ENCODE peak calls at places on chromosomes 13 and 19, in five cellular contexts. H is H9, N is mesenchymal stem cell, W is H1, D is IMR-90. U is an unnamed sample.

GRCh38 chr13:49749852-49750251 is 42.6 kb downstream of the KPNA3 start:
- DNase-seq in H (no peak), D (peak; percentile 63), N (peak; percentile 65), W (no peak), U (no peak)

GRCh38 chr19:19816679-19817078 is 4.9 kb downstream of the ZNF506 start:
- DNase-seq in H (no peak), W (no peak), D (no peak), N (no peak), U (no peak)

GRCh38 chr13:27691207-27691606 is 69.5 kb downstream of the POLR1D start:
- DNase-seq in N (no peak), W (no peak), D (no peak), H (no peak), U (no peak)

GRCh38 chr13:39634956-39635355 is 20.5 kb upstream of the COG6 start:
- DNase-seq in W (no peak), D (no peak), N (no peak), H (no peak), U (no peak)

GRCh38 chr19:49340069-49340864 is 5.1 kb downstream of the CD37 start:
- DNase-seq in N (no peak), D (no peak), H (peak; percentile 82), W (no peak), U (no peak)

GRCh38 chr13:24313449-24313848 is 4.1 kb downstream of the C1QTNF9 start:
- DNase-seq in D (peak; percentile 9), N (no peak), H (no peak), W (no peak), U (no peak)

GRCh38 chr13:90686438-90686837 is 661.0 kb upstream of the MIR17HG start:
- DNase-seq in H (no peak), N (peak; percentile 44), W (no peak), D (peak; percentile 65), U (no peak)

GRCh38 chr13:65342938-65343337 is 1887.2 kb downstream of the PCDH9 start:
- DNase-seq in H (no peak), D (peak; percentile 11), W (no peak), N (peak; percentile 59), U (no peak)

GRCh38 chr19:6018786-6019185 is 40.8 kb upstream of the RANBP3 start:
- DNase-seq in W (peak; percentile 25), N (no peak), D (no peak), H (peak; percentile 83), U (no peak)

GRCh38 chr19:3058009-3058820 is 4.1 kb downstream of the TLE5 start:
- DNase-seq in N (no peak), H (no peak), W (no peak), D (no peak), U (no peak)

GRCh38 chr13:30802953-30803478 is 67.7 kb downstream of the ALOX5AP start:
- DNase-seq in W (peak; percentile 56), D (peak; percentile 70), H (peak; percentile 87), N (peak; percentile 81), U (peak; percentile 63)

GRCh38 chr13:51246411-51247298 is 24.5 kb downstream of the FAM124A start:
- DNase-seq in W (no peak), H (no peak), N (no peak), D (no peak), U (no peak)

GRCh38 chr19:7792286-7792685 is 29.2 kb downstream of the CLEC4M start:
- DNase-seq in N (peak; percentile 40), H (no peak), D (peak; percentile 51), W (no peak), U (no peak)

GRCh38 chr13:27643334-27644158 is 21.9 kb downstream of the POLR1D start:
- DNase-seq in D (no peak), N (no peak), H (no peak), W (no peak), U (no peak)

GRCh38 chr19:10760268-10760944 is 42.5 kb downstream of the DNM2 start:
- DNase-seq in D (no peak), H (no peak), N (peak; percentile 49), W (no peak), U (no peak)

GRCh38 chr19:55352746-55353145 is 1.8 kb downstream of the COX6B2 start:
- DNase-seq in H (no peak), D (no peak), N (no peak), W (no peak), U (no peak)

GRCh38 chr13:78960881-78961280 is 301.9 kb upstream of the OBI1 start:
- DNase-seq in N (no peak), D (no peak), H (peak; percentile 24), W (no peak), U (no peak)

GRCh38 chr19:18483119-18483518 is 38.8 kb downstream of the ELL start:
- DNase-seq in W (no peak), H (no peak), N (no peak), D (no peak), U (no peak)

GRCh38 chr13:86914757-86915156 is 756.4 kb upstream of the SLITRK5 start:
- DNase-seq in W (no peak), D (no peak), N (no peak), H (no peak), U (no peak)

GRCh38 chr13:24706886-24707585 is 26.8 kb downstream of the ATP12A start:
- DNase-seq in D (no peak), H (no peak), W (no peak), N (no peak), U (no peak)

GRCh38 chr13:111213964-111214726 is 99.0 kb downstream of the ARHGEF7 start:
- DNase-seq in N (no peak), W (no peak), H (no peak), D (no peak), U (no peak)

GRCh38 chr19:16143399-16144215 is at the start of gene HSH2D:
- DNase-seq in H (peak; percentile 93), W (peak; percentile 63), D (no peak), N (no peak), U (no peak)

GRCh38 chr19:37979547-37980082 is 72.6 kb downstream of the SIPA1L3 start:
- DNase-seq in D (no peak), W (no peak), N (no peak), H (no peak), U (no peak)

GRCh38 chr13:37561031-37561430 is 37.5 kb downstream of the POSTN start:
- DNase-seq in D (peak; percentile 0), H (no peak), W (no peak), N (no peak), U (no peak)

GRCh38 chr13:110055089-110055488 is 251.9 kb downstream of the COL4A1 start:
- DNase-seq in N (peak; percentile 25), D (peak; percentile 18), W (no peak), H (no peak), U (no peak)

GRCh38 chr19:45576682-45577081 is 7.9 kb downstream of the OPA3 start:
- DNase-seq in H (no peak), D (no peak), N (no peak), W (no peak), U (no peak)

GRCh38 chr19:45973564-45974338 is at the start of gene NOVA2:
- DNase-seq in W (peak; percentile 83), N (peak; percentile 52), D (peak; percentile 36), H (peak; percentile 96), U (peak; percentile 89)

GRCh38 chr19:34335914-34336313 is 29.1 kb upstream of the GPI start:
- DNase-seq in W (no peak), D (no peak), N (no peak), H (no peak), U (no peak)

GRCh38 chr13:32737111-32737571 is 150.9 kb downstream of the PDS5B start:
- DNase-seq in D (no peak), N (peak; percentile 48), W (no peak), H (no peak), U (no peak)
- H3K27ac ChIP-seq in D (no peak overlapping the region), N (peak overlapping the region; percentile 97), W (no peak overlapping the region), H (no peak overlapping the region), U (no peak overlapping the region)

GRCh38 chr13:83819156-83819555 is 63.1 kb downstream of the SLITRK1 start:
- DNase-seq in N (no peak), W (no peak), H (no peak), D (no peak), U (no peak)
- H2AFZ ChIP-seq in N (no peak overlapping the region), W (no peak overlapping the region), H (no peak overlapping the region), D (no peak overlapping the region), U (peak overlapping the region; percentile 24)

GRCh38 chr13:80483157-80483556 is 142.2 kb upstream of the SPRY2 start:
- DNase-seq in N (no peak), H (no peak), D (no peak), W (no peak), U (no peak)
- H2BK15ac ChIP-seq in N (no peak overlapping the region), H (no peak overlapping the region), D (no peak overlapping the region), W (no peak overlapping the region), U (no peak overlapping the region)

GRCh38 chr13:113801289-113801961 is 42.4 kb downstream of the TMEM255B start:
- DNase-seq in H (no peak), N (no peak), W (no peak), D (no peak), U (no peak)

GRCh38 chr13:113802090-113802531 is 43.1 kb downstream of the TMEM255B start:
- DNase-seq in N (peak; percentile 83), D (peak; percentile 72), H (peak; percentile 85), W (no peak), U (peak; percentile 30)

GRCh38 chr13:113804017-113804702 is 45.1 kb downstream of the TMEM255B start:
- DNase-seq in D (no peak), N (no peak), W (no peak), H (no peak), U (no peak)

GRCh38 chr13:113803409-113804016 is 44.5 kb downstream of the TMEM255B start:
- DNase-seq in D (no peak), N (no peak), H (no peak), W (no peak), U (no peak)

DNA sequence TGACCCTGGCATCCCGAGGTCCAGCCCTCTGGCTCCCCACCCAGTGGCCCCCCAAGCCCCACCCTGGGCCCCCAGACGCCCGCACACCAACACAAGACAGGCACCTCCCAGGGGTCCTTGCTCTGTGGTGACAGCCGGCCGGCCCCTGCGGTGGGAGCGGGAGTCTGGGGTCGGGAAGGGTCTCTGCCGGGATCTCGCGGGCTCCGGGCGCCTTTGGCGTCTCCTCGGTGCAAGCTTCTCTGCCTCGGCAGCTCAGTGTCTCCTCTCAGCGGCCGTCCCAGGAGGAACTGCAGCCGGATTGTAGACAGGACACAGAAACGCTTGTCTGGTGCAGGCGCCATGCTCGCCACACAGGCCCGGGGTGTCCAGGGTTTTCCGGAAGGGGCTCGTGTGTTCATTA is 43.7 kb downstream of the TMEM255B start:
- DNase-seq in N (no peak), W (no peak), D (no peak), H (no peak), U (no peak)
- H3K27ac ChIP-seq in N (no peak overlapping the region), W (no peak overlapping the region), D (no peak overlapping the region), H (no peak overlapping the region), U (no peak overlapping the region)

DNA sequence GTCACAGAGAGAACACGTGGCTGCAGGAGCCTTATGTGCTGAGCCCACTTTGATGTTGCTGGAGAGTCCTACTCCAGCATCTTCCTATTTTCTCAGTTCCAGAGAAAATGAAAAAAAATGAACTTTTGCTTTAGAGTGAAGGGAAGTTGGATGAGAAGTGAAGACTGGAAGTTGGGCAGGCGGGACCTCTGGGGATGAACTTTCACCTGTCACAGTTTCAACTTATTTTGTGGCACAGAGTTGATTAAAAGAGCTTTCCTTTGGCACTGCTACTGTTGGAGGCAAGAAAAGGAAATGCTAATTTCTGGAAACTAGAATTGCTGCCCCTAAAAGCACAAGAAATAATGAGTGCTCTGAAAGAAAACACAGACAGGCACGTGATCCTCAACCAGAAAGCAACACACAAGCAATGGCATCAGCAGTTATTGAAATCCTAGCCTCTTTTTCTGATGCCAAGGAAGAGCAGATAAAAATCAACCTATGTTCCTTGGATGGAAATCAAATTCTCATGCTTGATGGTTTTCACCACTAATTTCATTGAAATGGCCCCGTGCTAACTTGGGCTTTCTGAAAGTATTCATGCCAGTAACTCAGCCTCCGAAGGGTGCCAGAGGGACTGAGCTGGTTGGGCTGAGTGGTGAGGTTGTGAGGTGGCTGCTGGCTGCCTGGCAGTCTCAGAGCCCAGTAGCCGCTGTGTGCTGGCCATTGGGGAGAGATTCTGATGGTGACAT is 309.5 kb downstream of the DCT start:
- DNase-seq in D (no peak), H (no peak), W (no peak), N (no peak), U (no peak)
- H2AFZ ChIP-seq in D (no peak overlapping the region), H (no peak overlapping the region), W (no peak overlapping the region), N (no peak overlapping the region), U (peak overlapping the region; percentile 27)

U was measured in neuronal stem cell.